ENCODE peak calls at places on chromosomes 13 and 19, in five cellular contexts. I is GM23248, L is bronchial epithelial cell, V is fibroblast of the aortic adventitia, M is NCI-H1436 treated with DMSO at 0.1 percent for 48 hours. P is an unnamed sample.

GRCh38 chr19:4533835-4534424 is 1.1 kb downstream of the PLIN5 start:
- DNase-seq in I (no peak), L (no peak), V (no peak), M (no peak), P (no peak)

GRCh38 chr13:31246918-31247317 is 47.1 kb downstream of the B3GLCT start:
- DNase-seq in I (no peak), L (peak; percentile 73), V (no peak), M (no peak), P (no peak)

GRCh38 chr13:105139380-105140285 is 1395.8 kb downstream of the EFNB2 start:
- DNase-seq in I (no peak), L (peak; percentile 3), V (peak; percentile 0), M (no peak), P (peak; percentile 72)

GRCh38 chr13:113766035-113766800 is 7.2 kb downstream of the TMEM255B start:
- DNase-seq in I (no peak), L (no peak), V (no peak), M (no peak), P (no peak)

GRCh38 chr13:27953671-27954405 is 15.3 kb downstream of the CDX2 start:
- DNase-seq in I (peak; percentile 87), L (peak; percentile 20), V (peak; percentile 45), M (no peak), P (peak; percentile 86)

GRCh38 chr19:45816236-45817009 is 1.3 kb upstream of the RSPH6A start:
- DNase-seq in I (no peak), L (no peak), V (no peak), M (no peak), P (no peak)

GRCh38 chr19:7617735-7618134 is 11.6 kb downstream of the XAB2 start:
- DNase-seq in I (no peak), L (no peak), V (no peak), M (no peak), P (no peak)

GRCh38 chr19:41548954-41549688 is 26.8 kb upstream of the CEACAM21 start:
- DNase-seq in I (no peak), L (no peak), V (no peak), M (no peak), P (no peak)

GRCh38 chr13:60261432-60262351 is 98.0 kb upstream of the DIAPH3 start:
- DNase-seq in I (no peak), L (no peak), V (no peak), M (peak; percentile 52), P (no peak)

GRCh38 chr19:18603255-18603957 is 3.2 kb downstream of the CRLF1 start:
- DNase-seq in I (peak; percentile 66), L (no peak), V (peak; percentile 26), M (no peak), P (no peak)

GRCh38 chr19:7450243-7451223 is 38.3 kb downstream of the PEX11G start:
- DNase-seq in I (peak; percentile 10), L (peak; percentile 51), V (peak; percentile 51), M (no peak), P (no peak)

GRCh38 chr13:107669356-107669755 is 546.0 kb downstream of the LIG4 start:
- DNase-seq in I (peak; percentile 51), L (no peak), V (peak; percentile 3), M (no peak), P (no peak)

GRCh38 chr19:56663931-56664500 is 7.5 kb downstream of the ZNF835 start:
- DNase-seq in I (no peak), L (no peak), V (no peak), M (no peak), P (no peak)

GRCh38 chr19:11736696-11737095 is 2.0 kb downstream of the ZNF823 start:
- DNase-seq in I (peak; percentile 81), L (peak; percentile 18), V (peak; percentile 56), M (no peak), P (no peak)

GRCh38 chr19:46088101-46088500 is 36.4 kb downstream of the IGFL3 start:
- DNase-seq in I (no peak), L (no peak), V (no peak), M (no peak), P (no peak)

GRCh38 chr19:47240996-47241918 is 10.3 kb upstream of the BBC3 start:
- DNase-seq in I (peak; percentile 91), L (peak; percentile 75), V (peak; percentile 72), M (peak; percentile 46), P (peak; percentile 83)

GRCh38 chr19:15123900-15124299 is 16.7 kb downstream of the SYDE1 start:
- DNase-seq in I (peak; percentile 40), L (no peak), V (no peak), M (no peak), P (peak; percentile 53)

GRCh38 chr13:31042084-31042483 is 109.6 kb downstream of the TEX26 start:
- DNase-seq in I (no peak), L (no peak), V (no peak), M (no peak), P (no peak)

GRCh38 chr13:44719857-44720671 is 143.9 kb upstream of the TSC22D1 start:
- DNase-seq in I (peak; percentile 88), L (no peak), V (peak; percentile 90), M (no peak), P (no peak)

GRCh38 chr13:27295096-27295495 is 24.5 kb downstream of the RASL11A start:
- DNase-seq in I (no peak), L (no peak), V (no peak), M (no peak), P (no peak)

GRCh38 chr13:26457212-26457611 is 100.3 kb upstream of the WASF3 start:
- DNase-seq in I (peak; percentile 68), L (peak; percentile 52), V (no peak), M (no peak), P (no peak)

GRCh38 chr19:5369962-5370367 is 29.4 kb upstream of the PTPRS start:
- DNase-seq in I (peak; percentile 46), L (peak; percentile 20), V (no peak), M (no peak), P (peak; percentile 50)

GRCh38 chr19:31378404-31378803 is 29.2 kb upstream of the TSHZ3 start:
- DNase-seq in I (peak; percentile 90), L (peak; percentile 84), V (peak; percentile 98), M (no peak), P (no peak)

GRCh38 chr19:51025809-51026553 is 435 bp downstream of the KLK11 start:
- DNase-seq in I (no peak), L (no peak), V (no peak), M (no peak), P (no peak)

GRCh38 chr19:1172353-1173159 is 1.5 kb downstream of the SBNO2 start:
- DNase-seq in I (peak; percentile 77), L (no peak), V (peak; percentile 65), M (no peak), P (peak; percentile 50)

P was measured in lower lobe of right lung.